ENCODE peak calls at places on chromosome 3, in seven cellular contexts. L, O, T, Q, W, P and J are unnamed samples. For H3K4me1, the result is how much of the 10 kb centered on the place peaks cover.

GRCh38 chr3:106578911-106579310 is 710.1 kb upstream of the CBLB start:
- DNase-seq in P (no peak), O (no peak), T (no peak), Q (no peak), W (no peak), L (no peak), J (no peak)

GRCh38 chr3:36653095-36653494 is 111.3 kb downstream of the DCLK3 start:
- DNase-seq in Q (no peak), P (no peak), T (no peak), L (no peak), W (no peak), O (no peak), J (no peak)

GRCh38 chr3:128196645-128197044 is 43.4 kb downstream of the EEFSEC start:
- DNase-seq in P (no peak), T (no peak), L (no peak), W (no peak), Q (no peak), O (peak), J (no peak)

GRCh38 chr3:158728851-158729250 is 3.4 kb downstream of the RARRES1 start:
- DNase-seq in T (no peak), P (no peak), O (no peak), Q (no peak), W (no peak), L (no peak), J (no peak)

GRCh38 chr3:103295974-103296570 is 861.3 kb downstream of the ZPLD1 start:
- DNase-seq in P (no peak), O (no peak), Q (no peak), L (no peak), W (no peak), T (no peak), J (no peak)

GRCh38 chr3:46496745-46497555 is 826 bp upstream of the RTP3 start:
- DNase-seq in Q (no peak), W (peak), P (no peak), T (no peak), O (no peak), L (peak), J (no peak)

GRCh38 chr3:1540686-1541085 is 447.9 kb downstream of the CNTN6 start:
- DNase-seq in T (no peak), P (no peak), O (no peak), L (no peak), W (no peak), Q (no peak), J (no peak)

GRCh38 chr3:19471147-19471546 is 322.8 kb downstream of the KCNH8 start:
- DNase-seq in O (no peak), T (no peak), Q (no peak), P (no peak), L (no peak), W (no peak), J (no peak)

GRCh38 chr3:146712826-146713225 is 107.7 kb upstream of the PLSCR5 start:
- DNase-seq in L (no peak), O (no peak), W (no peak), Q (no peak), T (no peak), P (no peak), J (no peak)

GRCh38 chr3:73070675-73071575 is 9.5 kb downstream of the EBLN2 start:
- DNase-seq in O (no peak), Q (no peak), W (no peak), P (no peak), L (no peak), T (no peak), J (no peak)

GRCh38 chr3:119880966-119881365 is 99.1 kb downstream of the NR1I2 start:
- DNase-seq in P (no peak), L (no peak), Q (no peak), O (no peak), T (no peak), W (no peak), J (no peak)

GRCh38 chr3:123075359-123075758 is 8.5 kb downstream of the PDIA5 start:
- DNase-seq in L (no peak), W (no peak), P (no peak), O (no peak), T (no peak), Q (no peak), J (no peak)

GRCh38 chr3:39013921-39014509 is 37.7 kb downstream of the SCN11A start:
- DNase-seq in O (no peak), L (no peak), P (no peak), Q (no peak), W (no peak), T (no peak), J (no peak)

GRCh38 chr3:14477311-14477935 is 62.7 kb downstream of the GRIP2 start:
- DNase-seq in Q (no peak), P (no peak), T (no peak), O (no peak), W (no peak), L (no peak), J (no peak)

GRCh38 chr3:188139466-188139865 is 14.5 kb upstream of the LPP start:
- DNase-seq in O (no peak), W (no peak), Q (no peak), T (no peak), L (no peak), P (no peak), J (no peak)

GRCh38 chr3:73624363-73625123 is at the start of gene PDZRN3:
- DNase-seq in O (no peak), Q (peak), W (no peak), T (peak), P (peak), L (no peak), J (peak)

GRCh38 chr3:136434429-136434828 is 184.3 kb downstream of the PCCB start:
- DNase-seq in O (no peak), L (no peak), P (no peak), W (no peak), T (no peak), Q (no peak), J (no peak)

GRCh38 chr3:27615555-27615954 is 106.6 kb downstream of the EOMES start:
- DNase-seq in W (no peak), P (no peak), T (no peak), Q (no peak), O (no peak), L (no peak), J (no peak)

GRCh38 chr3:158528306-158528705 is 42.7 kb upstream of the MLF1 start:
- DNase-seq in Q (no peak), P (no peak), T (no peak), L (no peak), W (no peak), O (no peak), J (no peak)

GRCh38 chr3:122992628-122993570 is 34.7 kb downstream of the SEMA5B start:
- DNase-seq in Q (no peak), O (no peak), W (no peak), T (no peak), L (no peak), P (peak), J (no peak)

GRCh38 chr3:40920041-40920440 is 279.3 kb upstream of the CTNNB1 start:
- DNase-seq in L (no peak), Q (no peak), O (no peak), W (peak), P (no peak), T (no peak), J (no peak)

DNA sequence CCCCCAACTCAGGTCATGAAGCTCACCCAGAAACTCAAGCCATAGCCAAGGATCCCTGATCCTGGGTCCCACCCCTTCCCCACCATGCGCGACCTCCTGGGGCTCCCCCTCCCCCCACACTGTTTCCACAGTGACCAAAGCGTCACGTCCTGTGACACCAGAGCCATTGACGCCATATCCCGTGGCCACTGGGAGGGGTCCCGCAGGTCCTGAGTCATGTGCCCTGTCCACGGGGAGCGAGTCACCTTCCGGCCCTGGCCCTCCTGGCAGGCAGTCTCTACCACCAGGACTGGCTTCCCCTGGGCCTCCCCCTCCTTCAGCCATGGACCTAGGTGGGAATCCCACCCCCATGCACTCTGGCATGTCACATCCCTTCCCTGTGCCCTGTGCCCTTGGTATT is 15.6 kb downstream of the SEMA3F start:
- DNase-seq in L (no peak), Q (no peak), P (no peak), O (no peak), W (no peak), T (no peak), J (no peak)
- H3K4me1 ChIP-seq in L (half or more), Q (under half), P (under half), O (half or more), W (under half), T (half or more), J (under half)

GRCh38 chr3:43178891-43179366 is 73.0 kb upstream of the POMGNT2 start:
- DNase-seq in L (no peak), O (no peak), T (no peak), W (no peak), Q (no peak), P (no peak), J (no peak)

GRCh38 chr3:43177092-43177491 is 71.2 kb upstream of the POMGNT2 start:
- DNase-seq in P (no peak), T (no peak), W (no peak), L (no peak), O (no peak), Q (no peak), J (no peak)

GRCh38 chr3:43181202-43181910 is 75.5 kb upstream of the POMGNT2 start:
- DNase-seq in L (no peak), O (no peak), Q (no peak), W (peak), T (no peak), P (no peak), J (no peak)

GRCh38 chr3:43176666-43177065 is 70.8 kb upstream of the POMGNT2 start:
- DNase-seq in O (no peak), P (no peak), L (no peak), Q (no peak), W (no peak), T (no peak), J (no peak)

DNA sequence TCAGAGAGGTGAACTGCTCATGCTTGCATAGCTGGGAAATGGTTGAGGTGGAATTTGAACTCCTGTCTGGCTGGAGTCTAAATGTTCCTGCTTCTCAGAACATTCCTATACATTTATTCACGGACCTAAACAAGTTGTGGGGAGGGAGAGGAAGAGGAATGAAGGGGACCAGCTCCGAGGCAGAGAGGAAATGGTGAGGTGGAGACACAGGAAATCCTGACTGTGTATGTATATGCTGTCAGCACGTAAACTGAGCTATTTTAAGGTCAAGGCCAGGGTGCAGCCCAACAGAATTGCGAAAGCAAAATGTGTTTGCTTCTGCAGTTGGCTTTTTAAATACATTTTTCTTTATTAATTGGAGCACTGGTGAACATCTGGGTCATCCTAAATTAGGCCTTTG is 74.1 kb upstream of the POMGNT2 start:
- DNase-seq in Q (no peak), P (no peak), W (peak), L (no peak), O (no peak), T (no peak), J (no peak)
- TF ChIP-seq EP300 in Q (no peak), P (no peak), W (no peak), L (no peak), O (no peak), T (no peak), J (no peak)

DNA sequence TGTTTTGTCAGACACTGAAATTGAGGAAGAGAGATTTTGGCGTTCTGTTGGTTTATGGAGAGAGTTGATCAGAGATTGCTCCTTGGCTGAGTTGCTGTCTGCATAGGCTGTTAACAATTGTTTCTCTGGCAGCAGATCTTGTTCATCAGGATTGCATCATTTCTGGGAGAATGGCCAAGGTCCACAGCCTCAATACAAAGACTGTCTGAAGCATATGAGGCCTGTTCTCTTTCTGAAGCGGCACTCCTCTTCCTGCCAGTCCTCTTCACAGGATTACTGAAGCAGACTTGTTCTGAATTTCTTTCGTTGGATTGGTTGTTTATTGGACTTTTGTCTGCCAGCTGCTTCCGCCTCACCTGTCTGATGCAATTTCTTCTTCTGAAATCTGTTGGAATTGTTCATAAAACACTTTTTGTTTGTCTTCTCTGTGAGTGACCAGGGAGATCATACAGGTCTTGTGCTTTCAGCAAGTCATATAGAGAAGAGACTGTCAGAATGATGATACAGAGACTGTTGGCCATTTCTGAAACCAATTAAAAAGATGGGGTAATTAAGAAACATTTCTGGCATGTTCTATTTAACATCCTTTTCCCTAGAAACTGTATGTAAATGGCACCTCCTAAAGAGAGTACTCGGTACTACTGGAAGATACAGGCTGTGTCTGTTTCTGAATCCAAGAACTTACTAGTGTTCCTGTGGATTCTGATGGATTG is 25.5 kb downstream of the SETD5 start:
- DNase-seq in T (peak), P (peak), L (peak), O (peak), Q (peak), W (no peak), J (peak)
- H3K4me1 ChIP-seq in T (under half), P (under half), L (half or more), O (half or more), Q (under half), W (under half), J (under half)

DNA sequence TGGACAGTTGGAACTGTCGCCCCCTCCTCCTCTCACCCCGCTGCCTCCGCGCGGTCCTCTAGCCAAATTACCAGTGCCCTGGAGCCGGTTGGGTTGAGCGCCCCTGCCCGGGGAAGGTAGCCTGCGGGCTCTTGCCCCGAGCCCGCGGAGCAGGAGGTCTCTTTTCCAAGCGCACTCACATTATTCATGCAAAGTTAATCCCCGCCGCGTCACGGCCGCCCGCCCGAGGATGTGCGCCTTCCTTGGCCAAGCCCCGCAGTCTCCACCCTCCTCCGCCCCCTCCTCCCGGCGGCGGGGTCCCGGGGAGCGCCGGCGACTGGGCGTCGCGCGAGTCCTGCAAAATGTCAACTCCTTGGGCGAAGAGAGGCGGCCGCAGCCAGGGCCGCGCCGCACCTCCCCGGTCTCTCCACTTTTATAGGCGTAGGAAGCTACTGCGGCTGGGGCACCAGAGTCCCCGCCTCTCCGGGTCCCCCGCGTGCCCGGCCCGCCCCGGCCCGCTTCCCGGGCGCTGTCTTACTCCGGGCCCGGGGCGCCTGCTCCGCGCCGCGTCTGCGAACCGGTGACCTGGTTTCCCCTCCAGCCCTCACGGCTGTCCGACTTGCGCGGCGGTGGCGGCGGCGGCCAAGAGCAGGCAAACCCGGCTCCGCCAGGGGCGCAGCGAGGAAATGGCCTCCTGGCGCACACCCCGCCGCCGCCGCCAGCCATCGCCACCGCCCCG is at the start of gene THRB:
- DNase-seq in L (peak), Q (peak), P (peak), O (no peak), W (no peak), T (peak), J (peak)
- TF ChIP-seq EP300 in L (no peak), Q (no peak), P (no peak), O (no peak), W (no peak), T (no peak), J (no peak)

GRCh38 chr3:50264964-50265485 is 3.9 kb upstream of the SEMA3B start:
- DNase-seq in L (no peak), Q (no peak), W (no peak), P (no peak), T (no peak), O (no peak), J (no peak)
- H3K4me1 ChIP-seq in L (half or more), Q (half or more), W (under half), P (under half), T (half or more), O (half or more), J (half or more)

GRCh38 chr3:156215751-156216150 is 95.4 kb downstream of the KCNAB1 start:
- DNase-seq in T (no peak), P (no peak), W (no peak), O (no peak), Q (no peak), L (no peak), J (no peak)

GRCh38 chr3:156209631-156210336 is 89.4 kb downstream of the KCNAB1 start:
- DNase-seq in L (no peak), W (no peak), Q (no peak), T (no peak), O (no peak), P (no peak), J (no peak)

GRCh38 chr3:156214676-156215075 is 94.3 kb downstream of the KCNAB1 start:
- DNase-seq in Q (no peak), T (no peak), P (no peak), W (no peak), O (no peak), L (no peak), J (no peak)

GRCh38 chr3:156207802-156208685 is 87.7 kb downstream of the KCNAB1 start:
- DNase-seq in W (no peak), O (no peak), L (no peak), T (no peak), Q (no peak), P (no peak), J (no peak)

DNA sequence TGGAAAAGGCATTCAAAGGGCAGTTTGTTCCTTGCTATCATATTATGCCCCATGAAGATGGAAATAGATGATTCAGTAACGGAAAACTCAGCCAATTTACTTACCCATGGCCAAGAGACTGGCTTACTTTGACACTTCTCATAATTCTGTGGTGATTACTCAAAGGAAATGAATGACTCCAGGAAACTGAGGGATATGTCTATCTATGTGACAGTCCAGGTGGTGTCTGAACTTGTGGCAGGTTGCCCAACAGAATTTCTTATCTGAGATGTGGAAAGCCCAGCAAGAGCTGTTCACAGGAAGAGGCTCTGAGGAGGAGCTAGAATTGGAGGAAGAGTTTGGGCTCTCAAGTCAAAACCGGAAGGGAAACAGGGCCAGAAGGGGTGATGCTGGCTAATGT is 91.2 kb downstream of the KCNAB1 start:
- DNase-seq in Q (no peak), W (no peak), P (no peak), L (no peak), T (no peak), O (no peak), J (no peak)
- TF ChIP-seq EP300 in Q (no peak), W (no peak), P (no peak), L (no peak), T (no peak), O (no peak), J (no peak)